ENCODE peak calls at places on chromosomes 5 and 9, in ten cellular contexts. R is thyroid gland; Z is NCI-H82; L is activated T-helper 9 cell treated with anti-CD3 and anti-CD28 coated beads, Interleukin-2, amount 50 U/mL, for 16 hours; H is left lung; U is fibroblast of pulmonary artery; D is CD4-positive, alpha-beta T cell; X is activated CD4-positive, CD25-positive, alpha-beta regulatory T cell; K is Panc1; P is stimulated activated CD4-positive, alpha-beta T cell treated with anti-CD3 and anti-CD28 coated beads, Interleukin-15, amount 100 ng/mL, for 1 hour. A is an unnamed sample.

GRCh38 chr5:130189961-130190360 is 285.7 kb downstream of the CHSY3 start:
- DNase-seq in R (no peak), Z (no peak), L (no peak), H (peak), U (no peak), D (no peak), X (no peak), K (no peak), P (no peak), A (no peak)

GRCh38 chr5:99037668-99038067 is 108.9 kb upstream of the CHD1 start:
- DNase-seq in R (no peak), Z (no peak), L (peak), H (no peak), U (no peak), D (peak), X (peak), K (no peak), P (peak), A (no peak)

GRCh38 chr9:81685763-81686613 is 3.4 kb downstream of the TLE1 start:
- DNase-seq in R (peak), Z (no peak), L (no peak), H (no peak), U (peak), D (no peak), X (no peak), K (no peak), P (no peak), A (no peak)

GRCh38 chr5:4651811-4652565 is 488.1 kb upstream of the ADAMTS16 start:
- DNase-seq in R (no peak), Z (no peak), L (no peak), H (no peak), U (no peak), D (no peak), X (no peak), K (no peak), P (no peak), A (no peak)

GRCh38 chr5:114402206-114402605 is 40.3 kb downstream of the KCNN2 start:
- DNase-seq in R (no peak), Z (no peak), L (no peak), H (no peak), U (no peak), D (no peak), X (no peak), K (no peak), P (no peak), A (no peak)

GRCh38 chr9:95021166-95021886 is 294.8 kb downstream of the AOPEP start:
- DNase-seq in R (no peak), Z (peak), L (no peak), H (no peak), U (no peak), D (no peak), X (no peak), K (no peak), P (no peak), A (no peak)

GRCh38 chr9:38360880-38361836 is 31.3 kb upstream of the ALDH1B1 start:
- DNase-seq in R (peak), Z (no peak), L (no peak), H (no peak), U (no peak), D (no peak), X (no peak), K (no peak), P (no peak), A (no peak)

GRCh38 chr5:45507174-45507573 is 189.0 kb downstream of the HCN1 start:
- DNase-seq in R (no peak), Z (peak), L (no peak), H (no peak), U (peak), D (no peak), X (no peak), K (no peak), P (no peak), A (no peak)

GRCh38 chr5:59486508-59486907 is 407.0 kb downstream of the PDE4D start:
- DNase-seq in R (no peak), Z (no peak), L (no peak), H (no peak), U (no peak), D (no peak), X (no peak), K (no peak), P (no peak), A (no peak)

GRCh38 chr5:168979140-168979539 is 321.8 kb downstream of the SLIT3 start:
- DNase-seq in R (no peak), Z (no peak), L (no peak), H (no peak), U (no peak), D (no peak), X (no peak), K (no peak), P (no peak), A (no peak)

GRCh38 chr9:21294325-21294724 is 10.8 kb downstream of the IFNA5 start:
- DNase-seq in R (no peak), Z (peak), L (no peak), H (no peak), U (peak), D (no peak), X (no peak), K (peak), P (no peak), A (no peak)

GRCh38 chr5:72268753-72269410 is 51.2 kb downstream of the MRPS27 start:
- DNase-seq in R (peak), Z (peak), L (peak), H (no peak), U (peak), D (peak), X (peak), K (no peak), P (peak), A (no peak)

GRCh38 chr9:94593459-94594345 is at the start of gene FBP2:
- DNase-seq in R (no peak), Z (no peak), L (no peak), H (no peak), U (peak), D (no peak), X (no peak), K (no peak), P (no peak), A (peak)

GRCh38 chr5:152505442-152506042 is 100.5 kb upstream of the NMUR2 start:
- DNase-seq in R (peak), Z (peak), L (no peak), H (no peak), U (peak), D (peak), X (no peak), K (peak), P (no peak), A (peak)

GRCh38 chr9:122151267-122151828 is 8.2 kb downstream of the NDUFA8 start:
- DNase-seq in R (peak), Z (no peak), L (no peak), H (no peak), U (no peak), D (no peak), X (no peak), K (no peak), P (no peak), A (peak)

GRCh38 chr5:109759304-109759703 is 69.6 kb downstream of the MAN2A1 start:
- DNase-seq in R (no peak), Z (no peak), L (no peak), H (no peak), U (peak), D (no peak), X (no peak), K (no peak), P (no peak), A (no peak)

GRCh38 chr9:90441814-90442213 is 200.8 kb downstream of the DIRAS2 start:
- DNase-seq in R (no peak), Z (no peak), L (no peak), H (no peak), U (no peak), D (no peak), X (no peak), K (no peak), P (no peak), A (no peak)

GRCh38 chr9:121901616-121902015 is 191.5 kb downstream of the TTLL11 start:
- DNase-seq in R (no peak), Z (no peak), L (no peak), H (no peak), U (peak), D (no peak), X (no peak), K (no peak), P (no peak), A (no peak)

GRCh38 chr5:132559661-132560060 is 2.9 kb downstream of the RAD50 start:
- DNase-seq in R (no peak), Z (no peak), L (no peak), H (no peak), U (no peak), D (no peak), X (no peak), K (no peak), P (no peak), A (no peak)

GRCh38 chr9:120642129-120642528 is 62.2 kb upstream of the CDK5RAP2 start:
- DNase-seq in R (no peak), Z (no peak), L (no peak), H (no peak), U (no peak), D (no peak), X (no peak), K (no peak), P (no peak), A (no peak)

GRCh38 chr5:139670369-139671095 is 22.4 kb downstream of the CXXC5 start:
- DNase-seq in R (no peak), Z (peak), L (no peak), H (no peak), U (no peak), D (peak), X (no peak), K (no peak), P (no peak), A (peak)

GRCh38 chr9:134368571-134368970 is 42.3 kb downstream of the RXRA start:
- DNase-seq in R (no peak), Z (no peak), L (no peak), H (no peak), U (no peak), D (no peak), X (no peak), K (no peak), P (no peak), A (no peak)

GRCh38 chr9:37464006-37464405 is 1.2 kb downstream of the ZBTB5 start:
- DNase-seq in R (no peak), Z (no peak), L (no peak), H (no peak), U (no peak), D (no peak), X (no peak), K (no peak), P (no peak), A (no peak)

GRCh38 chr9:132411091-132411508 is 1.1 kb downstream of the CFAP77 start:
- DNase-seq in R (peak), Z (peak), L (peak), H (peak), U (peak), D (peak), X (peak), K (no peak), P (peak), A (no peak)

GRCh38 chr5:130116431-130116830 is 212.2 kb downstream of the CHSY3 start:
- DNase-seq in R (no peak), Z (no peak), L (no peak), H (no peak), U (no peak), D (no peak), X (no peak), K (no peak), P (no peak), A (no peak)

GRCh38 chr5:85017271-85017670 is 632.6 kb upstream of the EDIL3 start:
- DNase-seq in R (no peak), Z (no peak), L (no peak), H (no peak), U (no peak), D (no peak), X (no peak), K (no peak), P (no peak), A (no peak)

GRCh38 chr5:78496373-78496772 is 136.0 kb downstream of the SCAMP1 start:
- DNase-seq in R (no peak), Z (no peak), L (no peak), H (no peak), U (no peak), D (no peak), X (no peak), K (no peak), P (no peak), A (no peak)

GRCh38 chr5:154653418-154653763 is 101.8 kb upstream of the LARP1 start:
- DNase-seq in R (no peak), Z (no peak), L (no peak), H (no peak), U (no peak), D (no peak), X (no peak), K (no peak), P (no peak), A (no peak)

GRCh38 chr9:132814937-132815336 is 63.1 kb downstream of the AK8 start:
- DNase-seq in R (no peak), Z (no peak), L (no peak), H (no peak), U (no peak), D (no peak), X (no peak), K (no peak), P (no peak), A (no peak)

GRCh38 chr9:136096505-136097001 is 1.5 kb upstream of the NACC2 start:
- DNase-seq in R (no peak), Z (no peak), L (no peak), H (no peak), U (no peak), D (no peak), X (no peak), K (no peak), P (no peak), A (no peak)

GRCh38 chr9:115944166-115944948 is 209.2 kb upstream of the PAPPA start:
- DNase-seq in R (peak), Z (no peak), L (no peak), H (no peak), U (peak), D (no peak), X (no peak), K (no peak), P (no peak), A (peak)

GRCh38 chr9:92590386-92590785 is 54.6 kb upstream of the ECM2 start:
- DNase-seq in R (no peak), Z (no peak), L (no peak), H (no peak), U (peak), D (no peak), X (no peak), K (no peak), P (no peak), A (peak)

GRCh38 chr5:122141751-122142150 is 12.4 kb downstream of the ZNF474 start:
- DNase-seq in R (no peak), Z (no peak), L (no peak), H (no peak), U (peak), D (no peak), X (no peak), K (no peak), P (no peak), A (no peak)

GRCh38 chr9:35349287-35349990 is 140.5 kb upstream of the RUSC2 start:
- DNase-seq in R (peak), Z (no peak), L (no peak), H (no peak), U (no peak), D (no peak), X (no peak), K (no peak), P (no peak), A (no peak)